ENCODE peak calls at places on chromosomes 13 and 19, in six cellular contexts. J, P, Q, N, G and C are unnamed samples.

GRCh38 chr19:23402388-23402787 is 7.1 kb upstream of the ZNF91 start:
- DNase-seq in P (no peak), N (no peak), G (no peak), Q (no peak), J (no peak), C (no peak)

GRCh38 chr19:48799358-48800300 is 11.2 kb downstream of the BCAT2 start:
- DNase-seq in Q (no peak), N (no peak), P (no peak), J (no peak), G (no peak), C (no peak)

GRCh38 chr19:4609878-4610511 is 29.3 kb upstream of the TNFAIP8L1 start:
- DNase-seq in N (no peak), Q (peak; percentile 78), P (no peak), G (no peak), J (peak; percentile 76), C (no peak)

GRCh38 chr13:110334256-110334655 is 27.2 kb downstream of the COL4A2 start:
- DNase-seq in N (no peak), Q (no peak), J (no peak), P (peak; percentile 34), G (no peak), C (no peak)

GRCh38 chr19:31408460-31409124 is 59.4 kb upstream of the TSHZ3 start:
- DNase-seq in P (peak; percentile 89), G (peak; percentile 36), N (no peak), J (no peak), Q (no peak), C (peak; percentile 75)

GRCh38 chr13:51825165-51825592 is 19.8 kb downstream of the TMEM272 start:
- DNase-seq in P (peak; percentile 41), G (no peak), N (no peak), J (no peak), Q (no peak), C (peak; percentile 52)

GRCh38 chr19:4878491-4878968 is 11.1 kb upstream of the PLIN3 start:
- DNase-seq in G (no peak), N (no peak), Q (no peak), J (no peak), P (no peak), C (no peak)

GRCh38 chr13:78020861-78021260 is 102.2 kb upstream of the EDNRB start:
- DNase-seq in P (no peak), Q (no peak), G (no peak), N (no peak), J (peak; percentile 66), C (no peak)

GRCh38 chr19:32357720-32358119 is 12.3 kb downstream of the ZNF507 start:
- DNase-seq in N (no peak), J (no peak), G (peak; percentile 36), Q (no peak), P (no peak), C (no peak)

GRCh38 chr13:112325142-112325808 is 50.9 kb upstream of the SPACA7 start:
- DNase-seq in J (peak; percentile 39), G (no peak), Q (peak; percentile 41), P (no peak), N (no peak), C (no peak)

GRCh38 chr19:14985133-14985532 is 5.5 kb upstream of the SLC1A6 start:
- DNase-seq in N (no peak), P (no peak), Q (no peak), J (no peak), G (no peak), C (no peak)

GRCh38 chr13:111245781-111246384 is 74.6 kb upstream of the TEX29 start:
- DNase-seq in Q (no peak), J (no peak), G (no peak), N (no peak), P (peak; percentile 37), C (peak; percentile 90)

GRCh38 chr13:86922936-86923335 is 748.2 kb upstream of the SLITRK5 start:
- DNase-seq in P (no peak), N (no peak), Q (no peak), G (no peak), J (no peak), C (no peak)

GRCh38 chr13:23858586-23858985 is 30.6 kb downstream of the MIPEP start:
- DNase-seq in Q (no peak), N (no peak), J (no peak), P (no peak), G (peak; percentile 41), C (no peak)

GRCh38 chr19:42323473-42323851 is 2.0 kb upstream of the MEGF8 start:
- DNase-seq in P (no peak), G (no peak), J (no peak), N (peak; percentile 46), Q (peak; percentile 82), C (no peak)

GRCh38 chr13:111508902-111509509 is 188.6 kb downstream of the TEX29 start:
- DNase-seq in N (no peak), P (no peak), J (peak; percentile 24), Q (no peak), G (no peak), C (no peak)

GRCh38 chr13:109348514-109349340 is 437.7 kb downstream of the IRS2 start:
- DNase-seq in Q (no peak), J (no peak), P (peak; percentile 37), N (no peak), G (peak; percentile 59), C (peak; percentile 11)

GRCh38 chr19:49475191-49475932 is 1.3 kb downstream of the FLT3LG start:
- DNase-seq in Q (no peak), N (no peak), G (no peak), P (no peak), J (no peak), C (no peak)

GRCh38 chr13:46211521-46212351 is at the start of gene LRRC63:
- DNase-seq in Q (peak; percentile 88), J (peak; percentile 92), G (peak; percentile 61), N (no peak), P (peak; percentile 35), C (peak; percentile 69)

GRCh38 chr13:40534456-40534855 is 132.0 kb downstream of the FOXO1 start:
- DNase-seq in Q (no peak), P (no peak), J (no peak), N (no peak), G (no peak), C (no peak)

GRCh38 chr13:32427852-32428580 is at the start of gene N4BP2L1:
- DNase-seq in J (peak; percentile 93), G (peak; percentile 32), N (no peak), Q (peak; percentile 85), P (peak; percentile 31), C (peak; percentile 64)

GRCh38 chr13:32426981-32427851 is 714 bp downstream of the N4BP2L1 start:
- DNase-seq in J (peak; percentile 81), N (no peak), P (no peak), Q (peak; percentile 86), G (no peak), C (peak; percentile 62)

GRCh38 chr13:32430018-32430747 is 2.3 kb upstream of the N4BP2L1 start:
- DNase-seq in J (no peak), Q (no peak), N (no peak), P (no peak), G (no peak), C (no peak)

GRCh38 chr13:32429406-32429909 is 1.5 kb upstream of the N4BP2L1 start:
- DNase-seq in Q (no peak), G (no peak), N (no peak), J (no peak), P (no peak), C (no peak)

DNA sequence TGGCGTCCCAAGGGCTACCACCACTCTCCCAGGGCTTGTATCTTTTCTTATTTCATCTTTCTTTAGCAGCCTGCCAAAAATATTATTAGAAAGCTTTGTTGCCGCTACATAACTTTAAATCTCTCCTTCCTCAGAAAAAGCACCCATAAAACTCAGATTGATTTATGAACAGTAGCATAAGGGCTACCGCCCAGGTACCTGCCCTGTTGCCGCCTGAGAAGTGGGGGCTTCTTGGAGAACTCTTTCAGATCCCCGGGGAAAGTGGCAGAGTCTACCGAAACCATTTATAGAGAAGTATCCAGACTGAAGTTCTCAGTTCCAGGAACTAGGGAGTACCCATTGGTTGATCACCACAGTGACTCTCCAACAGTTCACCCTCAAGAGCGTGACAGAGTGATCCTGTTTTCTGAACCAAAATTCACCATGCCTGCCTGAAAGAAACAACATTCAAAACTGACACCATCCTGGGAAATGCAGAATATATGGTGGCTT is 697 bp upstream of the N4BP2L1 start:
- DNase-seq in G (no peak), J (no peak), P (no peak), Q (no peak), N (no peak), C (no peak)
- H3K9ac ChIP-seq in G (no peak overlapping the region), J (no peak overlapping the region), P (no peak overlapping the region), Q (no peak overlapping the region), N (no peak overlapping the region), C (peak overlapping the region; percentile 79)

GRCh38 chr19:52494518-52494917 is 33.0 kb upstream of the ZNF808 start:
- DNase-seq in G (peak; percentile 74), Q (no peak), J (no peak), N (no peak), P (no peak), C (no peak)
- H3K9me3 ChIP-seq in G (peaks cover 20% of the 10 kb centered on the region), Q (peaks cover 20% of the 10 kb centered on the region), J (no peaks in the 10 kb centered on the region), N (no peaks in the 10 kb centered on the region), P (peaks cover 24% of the 10 kb centered on the region), C (peaks cover 29% of the 10 kb centered on the region)

DNA sequence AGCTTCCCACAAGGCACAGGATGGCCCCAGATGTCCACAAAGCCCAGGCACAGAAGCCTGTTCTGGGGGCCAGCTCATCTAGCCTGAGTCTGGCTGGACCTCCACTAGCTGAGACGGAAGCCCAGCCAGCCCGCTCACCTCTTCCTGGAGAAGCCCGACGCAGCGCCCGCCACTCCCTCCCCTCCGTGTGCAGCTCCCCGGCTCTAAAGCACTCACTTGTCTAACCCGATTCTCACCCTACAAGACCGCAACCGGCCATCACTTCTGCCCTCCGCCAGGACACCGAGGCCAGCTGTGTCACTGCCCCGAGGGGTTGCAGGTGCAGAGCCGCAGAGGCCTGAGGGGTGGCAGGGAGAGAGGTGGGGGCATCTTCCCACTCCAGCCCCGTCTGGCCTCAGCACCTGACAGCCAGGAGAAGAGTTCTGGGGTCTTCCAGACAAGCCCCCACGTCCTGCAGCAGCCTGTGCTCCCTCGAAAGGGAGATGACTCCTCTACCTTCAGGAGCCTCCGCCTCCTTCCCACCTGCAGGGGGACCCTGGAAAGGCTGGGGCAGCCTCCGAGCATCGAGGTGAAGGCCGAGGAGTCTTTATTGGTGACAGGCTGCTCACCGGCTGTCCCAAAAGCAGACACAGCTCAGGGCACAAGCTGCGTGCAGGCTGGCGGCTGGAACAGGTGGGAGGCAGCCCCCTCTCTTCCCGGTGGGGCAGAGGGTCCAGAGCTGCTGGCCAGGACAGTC is 5.9 kb upstream of the DIRAS1 start:
- DNase-seq in P (no peak), G (peak; percentile 35), J (no peak), N (no peak), Q (no peak), C (no peak)
- H3K9ac ChIP-seq in P (no peak overlapping the region), G (no peak overlapping the region), J (no peak overlapping the region), N (no peak overlapping the region), Q (no peak overlapping the region), C (no peak overlapping the region)

GRCh38 chr19:21321996-21322395 is 7.2 kb downstream of the ZNF708 start:
- DNase-seq in Q (no peak), N (no peak), J (no peak), G (no peak), P (peak; percentile 46), C (no peak)

GRCh38 chr19:21322528-21322927 is 6.7 kb downstream of the ZNF708 start:
- DNase-seq in J (no peak), Q (no peak), P (peak; percentile 54), N (no peak), G (no peak), C (no peak)

GRCh38 chr19:21314676-21315075 is 14.5 kb downstream of the ZNF708 start:
- DNase-seq in Q (no peak), J (no peak), G (no peak), N (no peak), P (no peak), C (peak; percentile 36)

GRCh38 chr19:21321134-21321533 is 8.1 kb downstream of the ZNF708 start:
- DNase-seq in N (no peak), J (no peak), Q (no peak), P (peak; percentile 31), G (no peak), C (no peak)

GRCh38 chr19:21317821-21318220 is 11.4 kb downstream of the ZNF708 start:
- DNase-seq in P (no peak), G (no peak), Q (no peak), J (no peak), N (no peak), C (no peak)
- H3K9me3 ChIP-seq in P (no peaks in the 10 kb centered on the region), G (peaks cover 21% of the 10 kb centered on the region), Q (peaks cover 8% of the 10 kb centered on the region), J (no peaks in the 10 kb centered on the region), N (no peaks in the 10 kb centered on the region), C (peaks cover 7% of the 10 kb centered on the region)